ENCODE peak calls at places on chromosomes 6 and 20, in nine cellular contexts. N, X, O, T, B, M, U, R and I are unnamed samples.

GRCh38 chr20:59583428-59584277 is 20.7 kb upstream of the PHACTR3 start:
- DNase-seq in N (no peak), X (peak), O (no peak), T (no peak), B (peak), M (no peak), U (peak), R (no peak), I (no peak)

GRCh38 chr6:166598441-166599138 is 12.1 kb upstream of the RAMACL start:
- DNase-seq in N (peak), X (peak), O (peak), T (no peak), B (no peak), M (no peak), U (peak), R (peak), I (no peak)

GRCh38 chr20:62860924-62861691 is 514 bp downstream of the TCFL5 start:
- DNase-seq in N (peak), X (no peak), O (no peak), T (peak), B (no peak), M (no peak), U (no peak), R (no peak), I (no peak)

GRCh38 chr6:74066168-74066871 is 370.3 kb downstream of the CD109 start:
- DNase-seq in N (no peak), X (no peak), O (peak), T (no peak), B (no peak), M (no peak), U (peak), R (no peak), I (no peak)

GRCh38 chr6:106629103-106629858 is at the start of the genes QRSL1 and RTN4IP1:
- DNase-seq in N (peak), X (peak), O (peak), T (peak), B (peak), M (peak), U (peak), R (peak), I (peak)

GRCh38 chr6:85997206-85997605 is 354.5 kb upstream of the SYNCRIP start:
- DNase-seq in N (no peak), X (no peak), O (no peak), T (peak), B (no peak), M (no peak), U (no peak), R (no peak), I (no peak)

GRCh38 chr6:110095101-110095500 is 84.4 kb downstream of the WASF1 start:
- DNase-seq in N (no peak), X (no peak), O (no peak), T (no peak), B (no peak), M (no peak), U (no peak), R (no peak), I (no peak)

GRCh38 chr6:139655783-139656705 is 281.6 kb upstream of the CITED2 start:
- DNase-seq in N (no peak), X (no peak), O (peak), T (no peak), B (no peak), M (no peak), U (no peak), R (no peak), I (no peak)

GRCh38 chr6:31547727-31548422 is 467 bp downstream of the NFKBIL1 start:
- DNase-seq in N (no peak), X (no peak), O (no peak), T (no peak), B (no peak), M (peak), U (no peak), R (no peak), I (no peak)

GRCh38 chr20:50594591-50595432 is 84.6 kb downstream of the PTPN1 start:
- DNase-seq in N (no peak), X (no peak), O (no peak), T (peak), B (no peak), M (no peak), U (no peak), R (no peak), I (no peak)

GRCh38 chr6:129894904-129895303 is 33.8 kb upstream of the TMEM244 start:
- DNase-seq in N (no peak), X (no peak), O (no peak), T (no peak), B (no peak), M (no peak), U (peak), R (no peak), I (no peak)

GRCh38 chr6:7440476-7440875 is 50.9 kb downstream of the RIOK1 start:
- DNase-seq in N (no peak), X (no peak), O (no peak), T (peak), B (no peak), M (no peak), U (no peak), R (no peak), I (no peak)

GRCh38 chr20:34781250-34781649 is 44.2 kb downstream of the NCOA6 start:
- DNase-seq in N (no peak), X (no peak), O (no peak), T (no peak), B (no peak), M (no peak), U (no peak), R (no peak), I (no peak)

GRCh38 chr6:11974089-11974488 is 38.0 kb upstream of the HIVEP1 start:
- DNase-seq in N (no peak), X (no peak), O (peak), T (no peak), B (no peak), M (no peak), U (peak), R (no peak), I (no peak)

GRCh38 chr6:132730560-132730959 is 16.7 kb upstream of the VNN1 start:
- DNase-seq in N (no peak), X (no peak), O (peak), T (no peak), B (no peak), M (no peak), U (peak), R (no peak), I (no peak)

GRCh38 chr6:137389150-137389664 is 105.0 kb downstream of the OLIG3 start:
- DNase-seq in N (no peak), X (no peak), O (no peak), T (peak), B (no peak), M (no peak), U (peak), R (no peak), I (no peak)

GRCh38 chr6:5671604-5672559 is 334.8 kb downstream of the NRN1 start:
- DNase-seq in N (no peak), X (no peak), O (no peak), T (no peak), B (no peak), M (no peak), U (peak), R (no peak), I (no peak)

GRCh38 chr6:159908535-159908934 is 17.7 kb downstream of the MAS1 start:
- DNase-seq in N (no peak), X (no peak), O (no peak), T (no peak), B (no peak), M (no peak), U (peak), R (no peak), I (no peak)

GRCh38 chr20:11581271-11581670 is 336.4 kb upstream of the BTBD3 start:
- DNase-seq in N (no peak), X (no peak), O (no peak), T (no peak), B (no peak), M (no peak), U (peak), R (no peak), I (no peak)

GRCh38 chr20:60210779-60211617 is 252.8 kb downstream of the CDH26 start:
- DNase-seq in N (peak), X (peak), O (peak), T (peak), B (peak), M (peak), U (peak), R (no peak), I (peak)

GRCh38 chr6:150169609-150170008 is 26.8 kb downstream of the PPP1R14C start:
- DNase-seq in N (no peak), X (no peak), O (peak), T (peak), B (no peak), M (no peak), U (peak), R (no peak), I (no peak)

GRCh38 chr20:60138263-60139127 is 180.3 kb downstream of the CDH26 start:
- DNase-seq in N (no peak), X (no peak), O (peak), T (no peak), B (no peak), M (peak), U (no peak), R (peak), I (no peak)

GRCh38 chr6:93789532-93789931 is 370.2 kb upstream of the EPHA7 start:
- DNase-seq in N (no peak), X (no peak), O (peak), T (no peak), B (no peak), M (no peak), U (peak), R (no peak), I (no peak)

GRCh38 chr20:10758446-10758845 is 84.6 kb upstream of the JAG1 start:
- DNase-seq in N (no peak), X (no peak), O (no peak), T (no peak), B (no peak), M (no peak), U (no peak), R (no peak), I (no peak)

GRCh38 chr6:114874384-114874783 is 531.6 kb upstream of the HS3ST5 start:
- DNase-seq in N (no peak), X (no peak), O (no peak), T (no peak), B (no peak), M (no peak), U (no peak), R (no peak), I (no peak)

GRCh38 chr20:35387334-35387733 is 24.4 kb downstream of the UQCC1 start:
- DNase-seq in N (no peak), X (no peak), O (peak), T (no peak), B (no peak), M (no peak), U (peak), R (no peak), I (no peak)

GRCh38 chr6:36115412-36115811 is 14.9 kb upstream of the MAPK13 start:
- DNase-seq in N (no peak), X (no peak), O (no peak), T (no peak), B (no peak), M (no peak), U (no peak), R (no peak), I (no peak)

GRCh38 chr20:38842558-38842981 is 37.1 kb downstream of the PPP1R16B start:
- DNase-seq in N (no peak), X (no peak), O (no peak), T (peak), B (no peak), M (no peak), U (no peak), R (no peak), I (no peak)

GRCh38 chr20:64232794-64233193 is 22.8 kb upstream of the PCMTD2 start:
- DNase-seq in N (no peak), X (peak), O (no peak), T (no peak), B (no peak), M (peak), U (no peak), R (no peak), I (no peak)

GRCh38 chr6:47308674-47309325 is 905 bp downstream of the TNFRSF21 start:
- DNase-seq in N (peak), X (peak), O (peak), T (no peak), B (no peak), M (peak), U (peak), R (peak), I (peak)

GRCh38 chr6:134436281-134436815 is 118.4 kb upstream of the SGK1 start:
- DNase-seq in N (no peak), X (peak), O (peak), T (peak), B (no peak), M (peak), U (peak), R (peak), I (no peak)

GRCh38 chr6:31020057-31020456 is 9.8 kb downstream of the MUC22 start:
- DNase-seq in N (no peak), X (no peak), O (no peak), T (no peak), B (no peak), M (no peak), U (no peak), R (no peak), I (no peak)

GRCh38 chr6:25311251-25311910 is 32.2 kb downstream of the CARMIL1 start:
- DNase-seq in N (no peak), X (no peak), O (peak), T (no peak), B (no peak), M (no peak), U (peak), R (no peak), I (no peak)

GRCh38 chr20:62583424-62583920 is 58.8 kb upstream of the SLCO4A1 start:
- DNase-seq in N (no peak), X (no peak), O (no peak), T (no peak), B (no peak), M (no peak), U (no peak), R (no peak), I (no peak)

GRCh38 chr6:32405656-32406055 is 1.3 kb downstream of the BTNL2 start:
- DNase-seq in N (no peak), X (no peak), O (no peak), T (no peak), B (no peak), M (no peak), U (no peak), R (no peak), I (no peak)

GRCh38 chr20:62652894-62653305 is 10.6 kb downstream of the SLCO4A1 start:
- DNase-seq in N (no peak), X (peak), O (no peak), T (no peak), B (no peak), M (no peak), U (no peak), R (peak), I (no peak)

GRCh38 chr6:49743427-49743826 is 761 bp downstream of the CRISP3 start:
- DNase-seq in N (no peak), X (no peak), O (no peak), T (no peak), B (no peak), M (no peak), U (no peak), R (no peak), I (no peak)

GRCh38 chr6:137119196-137120104 is 54.0 kb downstream of the IL22RA2 start:
- DNase-seq in N (no peak), X (peak), O (no peak), T (no peak), B (no peak), M (no peak), U (no peak), R (no peak), I (no peak)

DNA sequence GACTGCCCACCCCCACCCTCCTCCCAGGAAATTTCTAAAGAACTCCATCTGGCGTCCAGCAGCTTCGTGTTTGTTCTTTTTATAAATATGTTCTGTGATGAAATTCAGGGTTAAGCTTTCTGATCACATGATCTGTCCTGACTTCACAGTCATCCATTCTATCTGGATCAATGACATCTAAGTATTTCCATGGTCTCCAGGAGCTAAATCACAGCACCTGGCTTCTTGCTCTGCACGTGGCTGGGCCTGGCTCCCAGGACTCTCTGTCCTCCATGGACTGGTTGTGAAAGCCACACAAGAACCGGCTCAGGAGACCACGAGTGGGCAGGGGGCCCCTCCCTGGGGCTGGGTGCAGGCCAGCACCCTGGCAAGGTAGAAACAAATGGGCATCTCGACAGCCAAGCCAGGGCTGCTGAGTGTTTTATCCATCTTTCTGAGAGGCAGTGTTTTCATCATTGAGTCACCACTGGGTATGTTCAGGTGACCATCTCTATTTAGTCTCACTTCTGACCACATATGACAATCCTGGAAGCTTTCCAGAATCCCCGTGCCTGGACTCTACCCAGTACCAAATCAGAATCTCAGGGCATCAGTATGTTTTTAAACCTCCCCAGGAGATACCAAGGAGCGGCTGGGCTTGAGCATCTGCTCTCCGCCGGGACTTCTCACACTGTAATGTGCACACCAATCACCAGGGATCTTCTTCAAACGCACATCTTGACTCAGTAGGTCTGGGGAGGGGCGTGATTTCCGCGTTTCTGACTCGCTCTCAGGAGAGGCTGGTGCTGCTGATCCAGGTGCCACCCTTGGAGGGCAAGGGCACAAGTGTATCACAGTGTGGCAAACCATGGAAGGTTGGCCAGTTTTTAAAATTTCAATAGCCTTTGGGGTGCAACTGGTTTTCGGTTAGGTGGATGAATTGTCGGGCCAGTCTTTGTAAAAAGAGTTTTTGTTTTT is 31.6 kb upstream of the PXDC1 start:
- DNase-seq in N (no peak), X (no peak), O (no peak), T (no peak), B (no peak), M (no peak), U (peak), R (no peak), I (no peak)
- TF ChIP-seq CTCF in N (no peak), X (no peak), O (no peak), T (no peak), B (no peak), M (no peak), U (no peak), R (no peak), I (no peak)

GRCh38 chr6:119284861-119285521 is 64.6 kb downstream of the MAN1A1 start:
- DNase-seq in N (peak), X (no peak), O (no peak), T (peak), B (no peak), M (no peak), U (no peak), R (no peak), I (no peak)
- TF ChIP-seq CTCF in N (peak), X (no peak), O (peak), T (peak), B (no peak), M (peak), U (peak), R (no peak), I (peak)

DNA sequence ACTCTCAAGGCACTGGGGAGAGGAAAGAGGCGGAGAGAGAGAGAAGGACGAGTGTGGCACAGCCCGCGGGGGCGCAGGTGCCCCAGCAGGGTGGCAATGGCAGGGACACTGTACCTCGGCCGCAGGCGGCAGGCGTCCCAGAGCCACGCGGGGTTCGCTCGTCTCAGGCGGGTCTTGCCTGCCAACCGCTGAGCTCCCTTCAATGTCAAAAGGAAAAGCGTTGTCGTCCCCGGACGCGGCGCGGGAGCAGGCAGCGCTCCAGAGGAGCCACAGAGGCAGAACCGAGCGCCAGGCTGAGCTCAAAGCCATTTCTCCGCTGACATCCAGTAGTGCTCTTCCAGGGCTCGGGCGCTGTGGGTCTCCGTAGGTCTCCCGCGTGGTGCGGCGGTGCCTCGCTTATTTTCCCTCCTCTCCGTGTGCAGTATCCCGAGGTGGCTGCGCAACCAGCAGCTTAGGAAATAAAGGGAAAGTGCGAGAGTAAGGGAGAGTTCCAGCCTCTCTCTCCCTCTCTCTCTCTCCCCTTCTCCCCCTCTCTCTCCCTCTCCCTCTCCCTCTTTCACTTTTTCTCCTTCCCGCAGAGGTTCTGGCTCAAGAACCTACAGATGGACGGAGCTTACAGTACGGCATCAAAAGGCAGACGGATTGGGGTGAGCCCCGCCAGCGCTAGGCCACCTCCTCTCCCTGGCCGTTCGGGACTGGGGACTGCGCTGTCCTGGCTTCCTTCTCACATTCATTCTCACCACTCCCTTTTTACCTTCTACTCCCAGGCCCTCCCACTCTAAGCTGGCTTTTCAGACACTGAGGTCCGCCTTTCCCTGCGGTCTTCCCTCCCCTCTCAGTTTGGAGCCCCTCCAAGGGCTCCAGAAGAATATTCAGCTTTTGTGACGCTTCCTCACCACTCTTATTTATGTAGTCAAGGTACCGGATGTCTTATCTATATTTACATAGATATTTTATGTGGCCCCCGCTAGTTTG is at the start of gene LAMA4:
- DNase-seq in N (peak), X (peak), O (peak), T (no peak), B (no peak), M (peak), U (peak), R (peak), I (peak)
- TF ChIP-seq CTCF in N (no peak), X (no peak), O (no peak), T (no peak), B (no peak), M (no peak), U (no peak), R (no peak), I (no peak)

GRCh38 chr20:23161968-23162696 is 76.0 kb upstream of the CD93 start:
- DNase-seq in N (no peak), X (peak), O (peak), T (peak), B (peak), M (peak), U (peak), R (peak), I (no peak)

GRCh38 chr20:23159923-23160445 is 73.9 kb upstream of the CD93 start:
- DNase-seq in N (no peak), X (no peak), O (no peak), T (peak), B (no peak), M (no peak), U (no peak), R (no peak), I (no peak)

GRCh38 chr20:23160536-23161243 is 74.6 kb upstream of the CD93 start:
- DNase-seq in N (no peak), X (no peak), O (no peak), T (no peak), B (no peak), M (no peak), U (peak), R (no peak), I (no peak)

GRCh38 chr20:23162887-23163286 is 76.8 kb upstream of the CD93 start:
- DNase-seq in N (no peak), X (no peak), O (no peak), T (no peak), B (no peak), M (no peak), U (no peak), R (no peak), I (no peak)

DNA sequence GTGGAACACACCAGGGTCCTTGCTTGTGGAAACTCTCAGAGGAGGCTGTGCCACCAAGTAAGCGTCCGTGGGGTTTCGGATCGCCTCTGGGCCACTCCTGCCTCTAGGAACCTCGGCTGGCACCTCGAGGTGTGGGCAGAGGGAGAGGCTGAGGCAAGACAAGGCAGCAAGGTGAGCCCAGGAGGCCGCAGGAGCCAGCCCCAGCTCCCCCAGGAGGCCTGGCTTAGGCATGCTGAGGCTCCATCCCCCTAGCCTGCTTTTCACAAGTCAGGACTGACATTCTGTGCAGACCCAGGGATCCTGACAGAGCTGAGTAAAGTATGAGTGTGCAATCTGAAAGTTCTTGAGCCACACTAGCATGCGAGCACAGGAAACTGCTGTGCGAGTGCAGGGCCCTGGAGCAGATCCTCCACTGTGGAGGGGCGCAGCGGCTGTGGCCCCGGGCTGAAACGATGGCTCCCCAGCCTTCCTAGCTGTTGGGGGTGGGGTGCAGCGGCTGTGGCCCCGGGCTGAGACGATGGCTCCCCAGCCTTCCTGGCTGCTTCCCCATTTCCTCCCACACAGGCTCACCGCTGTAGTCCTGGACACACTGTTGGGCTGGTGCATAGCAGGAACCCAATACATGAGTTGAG is 75.2 kb upstream of the CD93 start:
- DNase-seq in N (no peak), X (no peak), O (no peak), T (peak), B (no peak), M (no peak), U (peak), R (no peak), I (no peak)
- TF ChIP-seq CTCF in N (no peak), X (no peak), O (no peak), T (no peak), B (no peak), M (no peak), U (no peak), R (no peak), I (no peak)